ENCODE peak calls at places on chromosome 5, in six cellular contexts. M is germinal center; D is AG09309; W is activated naive CD4-positive, alpha-beta T cell treated with anti-CD3 and anti-CD28 coated beads for 36 hours; U is brain microvascular endothelial cell; L is activated CD4-positive, alpha-beta T cell treated with anti-CD3 and anti-CD28 coated beads, Interleukin-2, amount 10 ng/mL, durations not matched to agents 7 days and 5 days. Q is an unnamed sample.

GRCh38 chr5:80960531-80961375 is 590 bp downstream of the RASGRF2 start:
- DNase-seq in M (peak), D (no peak), W (peak), U (no peak), L (peak), Q (peak)

GRCh38 chr5:176400382-176401156 is 12.0 kb downstream of the HIGD2A start:
- DNase-seq in M (no peak), D (no peak), W (no peak), U (no peak), L (no peak), Q (no peak)

GRCh38 chr5:120882042-120882775 is 418.1 kb downstream of the PRR16 start:
- DNase-seq in M (no peak), D (no peak), W (no peak), U (no peak), L (no peak), Q (no peak)

GRCh38 chr5:141604318-141604717 is 14.5 kb downstream of the DIAPH1 start:
- DNase-seq in M (no peak), D (peak), W (peak), U (peak), L (no peak), Q (peak)

GRCh38 chr5:136374003-136374402 is 8.7 kb upstream of the TRPC7 start:
- DNase-seq in M (no peak), D (no peak), W (no peak), U (peak), L (no peak), Q (peak)

GRCh38 chr5:52767217-52767743 is 20.4 kb upstream of the ITGA1 start:
- DNase-seq in M (no peak), D (no peak), W (no peak), U (no peak), L (no peak), Q (no peak)

GRCh38 chr5:154165886-154166285 is 24.6 kb upstream of the GALNT10 start:
- DNase-seq in M (no peak), D (no peak), W (no peak), U (no peak), L (no peak), Q (no peak)

GRCh38 chr5:14809369-14810144 is 62.0 kb downstream of the ANKH start:
- DNase-seq in M (peak), D (peak), W (peak), U (peak), L (peak), Q (peak)

GRCh38 chr5:97501286-97501964 is 318.4 kb upstream of the RIOK2 start:
- DNase-seq in M (no peak), D (no peak), W (no peak), U (no peak), L (no peak), Q (no peak)

GRCh38 chr5:141322261-141322660 is 1.7 kb upstream of the TAF7 start:
- DNase-seq in M (no peak), D (no peak), W (no peak), U (no peak), L (no peak), Q (no peak)

Q was measured in kidney glomerular epithelial cell.